ENCODE peak calls at places on chromosomes 4 and X, in eight cellular contexts. A is SW480, B is right lobe of liver, W is lung, K is GM03348, P is mesendoderm, I is AG20443, T is SK-N-SH. R is an unnamed sample.

GRCh38 chr4:7094931-7095330 is 27.1 kb upstream of the GRPEL1 start:
- DNase-seq in A (no peak), B (no peak), W (no peak), K (no peak), P (no peak), I (peak; percentile 14), T (no peak), R (no peak)

GRCh38 chr4:27930291-27930690 is 1069.7 kb downstream of the STIM2 start:
- DNase-seq in A (no peak), B (no peak), W (no peak), K (no peak), P (no peak), I (no peak), T (no peak), R (no peak)

GRCh38 chrX:133085785-133086184 is 11.1 kb downstream of the USP26 start:
- DNase-seq in A (peak; percentile 25), B (no peak), W (no peak), K (no peak), P (no peak), I (no peak), T (no peak), R (no peak)

GRCh38 chrX:18962329-18962728 is 21.6 kb downstream of the PHKA2 start:
- DNase-seq in A (no peak), B (no peak), W (no peak), K (no peak), P (no peak), I (no peak), T (no peak), R (no peak)

GRCh38 chrX:143994206-143994605 is 110.3 kb downstream of the UBE2NL start:
- DNase-seq in A (no peak), B (no peak), W (no peak), K (no peak), P (no peak), I (no peak), T (no peak), R (no peak)

GRCh38 chr4:152776352-152776751 is 3.2 kb downstream of the TIGD4 start:
- DNase-seq in A (no peak), B (no peak), W (no peak), K (no peak), P (no peak), I (no peak), T (no peak), R (no peak)

GRCh38 chr4:16591867-16592266 is 306.6 kb downstream of the LDB2 start:
- DNase-seq in A (no peak), B (no peak), W (no peak), K (no peak), P (peak; percentile 41), I (no peak), T (peak; percentile 16), R (no peak)

GRCh38 chr4:38162240-38162784 is 202.1 kb downstream of the PTTG2 start:
- DNase-seq in A (no peak), B (peak; percentile 79), W (peak; percentile 31), K (no peak), P (no peak), I (peak; percentile 73), T (peak; percentile 36), R (no peak)

GRCh38 chrX:39484669-39485068 is 613.1 kb downstream of the BCOR start:
- DNase-seq in A (no peak), B (no peak), W (no peak), K (no peak), P (no peak), I (no peak), T (no peak), R (no peak)

GRCh38 chr4:158913766-158914165 is 144.9 kb downstream of the FNIP2 start:
- DNase-seq in A (no peak), B (no peak), W (no peak), K (peak; percentile 33), P (no peak), I (peak; percentile 24), T (no peak), R (no peak)

GRCh38 chrX:156000361-156000926 is 2.9 kb downstream of the IL9R start:
- DNase-seq in A (no peak), B (no peak), W (no peak), K (no peak), P (no peak), I (no peak), T (no peak), R (no peak)

GRCh38 chr4:13821522-13821921 is 194.0 kb upstream of the BOD1L1 start:
- DNase-seq in A (peak; percentile 13), B (no peak), W (no peak), K (no peak), P (peak; percentile 74), I (no peak), T (no peak), R (no peak)

GRCh38 chr4:147840846-147841732 is 109.2 kb downstream of the ARHGAP10 start:
- DNase-seq in A (no peak), B (no peak), W (no peak), K (no peak), P (no peak), I (no peak), T (no peak), R (no peak)

GRCh38 chr4:151356510-151356909 is 31.1 kb upstream of the SH3D19 start:
- DNase-seq in A (peak; percentile 22), B (no peak), W (no peak), K (peak; percentile 51), P (no peak), I (peak; percentile 63), T (no peak), R (no peak)

GRCh38 chr4:26763649-26764048 is 97.0 kb upstream of the STIM2 start:
- DNase-seq in A (no peak), B (no peak), W (no peak), K (no peak), P (no peak), I (no peak), T (no peak), R (no peak)

GRCh38 chrX:6021316-6022091 is 207.2 kb downstream of the NLGN4X start:
- DNase-seq in A (peak; percentile 3), B (no peak), W (peak; percentile 31), K (peak; percentile 4), P (peak; percentile 87), I (peak; percentile 2), T (peak; percentile 29), R (no peak)

GRCh38 chrX:125646195-125646594 is 326.5 kb downstream of the TEX13C start:
- DNase-seq in A (no peak), B (no peak), W (no peak), K (no peak), P (no peak), I (no peak), T (no peak), R (no peak)

GRCh38 chr4:41517121-41517520 is 20.8 kb upstream of the LIMCH1 start:
- DNase-seq in A (no peak), B (no peak), W (no peak), K (no peak), P (no peak), I (no peak), T (no peak), R (no peak)

GRCh38 chrX:12702509-12703091 is 88.6 kb upstream of the PRPS2 start:
- DNase-seq in A (no peak), B (no peak), W (no peak), K (no peak), P (peak; percentile 13), I (no peak), T (peak; percentile 14), R (no peak)

GRCh38 chr4:120066525-120067333 is at the start of gene MAD2L1:
- DNase-seq in A (peak; percentile 94), B (peak; percentile 99), W (peak; percentile 98), K (peak; percentile 99), P (peak; percentile 99), I (peak; percentile 99), T (peak; percentile 93), R (peak; percentile 96)

GRCh38 chr4:5956285-5957021 is 61.8 kb downstream of the C4orf50 start:
- DNase-seq in A (peak; percentile 24), B (peak; percentile 68), W (no peak), K (no peak), P (peak; percentile 67), I (no peak), T (peak; percentile 43), R (no peak)

GRCh38 chr4:177194906-177195305 is 114.8 kb upstream of the NEIL3 start:
- DNase-seq in A (no peak), B (no peak), W (no peak), K (no peak), P (no peak), I (no peak), T (no peak), R (no peak)

GRCh38 chr4:62144431-62144830 is 944.3 kb downstream of the ADGRL3 start:
- DNase-seq in A (no peak), B (no peak), W (no peak), K (no peak), P (no peak), I (no peak), T (no peak), R (no peak)

GRCh38 chrX:111098874-111099273 is 2.9 kb downstream of the PAK3 start:
- DNase-seq in A (peak; percentile 16), B (peak; percentile 45), W (peak; percentile 45), K (peak; percentile 14), P (peak; percentile 67), I (peak; percentile 30), T (peak; percentile 68), R (no peak)

GRCh38 chr4:108492816-108493595 is 127.4 kb upstream of the RPL34 start:
- DNase-seq in A (no peak), B (no peak), W (no peak), K (peak; percentile 17), P (peak; percentile 76), I (no peak), T (peak; percentile 19), R (no peak)

GRCh38 chr4:140754918-140755810 is 1.0 kb downstream of the TBC1D9 start:
- DNase-seq in A (peak; percentile 22), B (no peak), W (no peak), K (no peak), P (no peak), I (no peak), T (no peak), R (no peak)

GRCh38 chrX:68252664-68253063 is 180.6 kb downstream of the OPHN1 start:
- DNase-seq in A (no peak), B (no peak), W (no peak), K (no peak), P (peak; percentile 1), I (no peak), T (no peak), R (no peak)

GRCh38 chr4:45099471-45099870 is 373.1 kb upstream of the GNPDA2 start:
- DNase-seq in A (no peak), B (no peak), W (no peak), K (no peak), P (no peak), I (no peak), T (no peak), R (no peak)